ENCODE peak calls at places on chromosomes 7 and 10, in seven cellular contexts. V, J, S, B, N, K and A are unnamed samples.

GRCh38 chr7:5217396-5217795 is 27.4 kb downstream of the WIPI2 start:
- DNase-seq in K (no peak), J (peak), S (peak), V (no peak), N (no peak), B (no peak), A (peak)

GRCh38 chr10:99694171-99694570 is 34.9 kb downstream of the ENTPD7 start:
- DNase-seq in V (no peak), J (no peak), N (no peak), S (no peak), K (peak), B (no peak), A (no peak)

GRCh38 chr7:135994466-135995205 is 17.5 kb upstream of the MTPN start:
- DNase-seq in N (no peak), S (no peak), J (no peak), B (no peak), V (no peak), K (peak), A (no peak)

GRCh38 chr7:158374586-158374985 is 213.0 kb downstream of the PTPRN2 start:
- DNase-seq in V (no peak), S (no peak), J (no peak), B (no peak), N (no peak), K (peak), A (no peak)

GRCh38 chr7:133315332-133316040 is 62.6 kb downstream of the EXOC4 start:
- DNase-seq in K (no peak), J (no peak), V (no peak), N (no peak), B (no peak), S (no peak), A (no peak)

GRCh38 chr7:117435475-117436043 is 8.3 kb upstream of the ASZ1 start:
- DNase-seq in K (no peak), J (no peak), N (no peak), B (no peak), V (no peak), S (no peak), A (no peak)

GRCh38 chr7:128737867-128738390 is 1.2 kb upstream of the CALU start:
- DNase-seq in B (no peak), V (no peak), N (no peak), K (peak), J (no peak), S (no peak), A (no peak)

GRCh38 chr10:34506773-34507172 is 308.3 kb downstream of the PARD3 start:
- DNase-seq in S (no peak), V (no peak), J (no peak), K (no peak), N (no peak), B (no peak), A (no peak)

GRCh38 chr10:124097883-124098282 is 4.5 kb upstream of the CHST15 start:
- DNase-seq in V (no peak), N (no peak), B (no peak), J (no peak), S (no peak), K (no peak), A (no peak)

GRCh38 chr7:17952387-17952786 is 12.1 kb upstream of the SNX13 start:
- DNase-seq in B (peak), J (no peak), N (no peak), K (no peak), S (no peak), V (no peak), A (no peak)

GRCh38 chr7:131327626-131328386 is at the start of gene MKLN1:
- DNase-seq in J (peak), V (peak), K (peak), N (peak), B (peak), S (peak), A (peak)

GRCh38 chr10:117699436-117700075 is 157.0 kb downstream of the EMX2 start:
- DNase-seq in S (no peak), V (no peak), B (no peak), K (no peak), J (no peak), N (no peak), A (no peak)

GRCh38 chr7:51316262-51316665 is 345 bp downstream of the COBL start:
- DNase-seq in V (peak), J (peak), S (no peak), K (no peak), B (no peak), N (peak), A (no peak)

GRCh38 chr7:64314493-64315020 is 796 bp downstream of the ZNF736 start:
- DNase-seq in S (no peak), B (peak), J (no peak), V (no peak), K (no peak), N (no peak), A (peak)

GRCh38 chr7:70183278-70183677 is 585.0 kb downstream of the AUTS2 start:
- DNase-seq in N (no peak), S (no peak), B (no peak), V (no peak), J (no peak), K (no peak), A (no peak)

GRCh38 chr7:70177166-70177565 is 578.9 kb downstream of the AUTS2 start:
- DNase-seq in S (no peak), V (no peak), J (no peak), K (peak), N (no peak), B (no peak), A (no peak)

GRCh38 chr7:70182516-70182915 is 584.2 kb downstream of the AUTS2 start:
- DNase-seq in B (no peak), K (no peak), S (no peak), V (no peak), J (no peak), N (no peak), A (no peak)

GRCh38 chr7:70178206-70178605 is 579.9 kb downstream of the AUTS2 start:
- DNase-seq in N (no peak), J (no peak), K (no peak), B (no peak), V (no peak), S (no peak), A (no peak)

DNA sequence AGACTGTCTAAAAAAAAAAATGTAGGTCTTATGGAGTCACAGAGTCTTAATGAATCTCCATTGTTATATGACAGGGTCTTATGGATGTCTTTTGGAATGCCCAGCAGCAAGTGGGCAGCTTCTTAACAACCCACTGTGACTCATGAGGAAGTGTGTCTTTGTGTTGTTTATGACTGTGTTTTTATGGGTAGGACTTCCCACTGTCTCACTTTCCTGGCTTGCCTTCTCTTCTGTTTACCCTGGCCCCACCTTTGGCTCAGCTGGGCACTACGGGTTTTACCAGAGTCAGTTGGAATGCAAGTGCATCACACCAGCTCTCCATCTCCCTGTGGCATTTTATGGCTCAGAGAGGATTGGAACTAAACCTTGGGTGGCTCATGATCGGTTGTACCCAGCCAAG is 580.5 kb downstream of the AUTS2 start:
- DNase-seq in N (no peak), J (no peak), K (no peak), S (no peak), V (no peak), B (no peak), A (no peak)
- H3K27ac ChIP-seq in N (no peak), J (no peak), K (no peak), S (no peak), V (no peak), B (no peak), A (no peak)

DNA sequence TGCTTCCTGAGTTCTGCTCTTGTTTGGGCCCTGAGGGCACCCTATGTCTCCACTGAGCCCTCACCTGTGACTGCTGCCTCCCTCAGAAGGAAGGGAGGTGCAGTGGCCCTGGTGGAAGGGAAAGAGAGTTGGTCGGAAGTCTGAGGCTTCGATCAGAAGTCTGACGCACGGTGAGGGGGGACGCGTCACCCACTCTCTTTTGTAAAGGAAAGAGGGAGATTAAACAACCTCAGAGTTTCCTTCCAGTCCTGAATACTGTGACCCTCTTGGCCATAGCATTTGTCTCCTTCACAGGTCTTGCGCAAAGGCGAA is 31.4 kb upstream of the TRIM8 start:
- DNase-seq in J (peak), S (no peak), N (no peak), B (no peak), V (no peak), K (no peak), A (peak)
- H3K27ac ChIP-seq in J (peak), S (peak), N (peak), B (no peak), V (peak), K (no peak), A (peak)

GRCh38 chr7:78296036-78296435 is 497.5 kb downstream of the PHTF2 start:
- DNase-seq in V (no peak), S (no peak), N (no peak), J (no peak), B (no peak), K (no peak), A (no peak)

GRCh38 chr7:78296689-78297371 is 498.3 kb downstream of the PHTF2 start:
- DNase-seq in N (no peak), V (no peak), J (no peak), K (no peak), B (peak), S (no peak), A (no peak)

GRCh38 chr7:78306631-78307030 is 508.1 kb downstream of the PHTF2 start:
- DNase-seq in N (no peak), S (no peak), K (no peak), V (no peak), J (no peak), B (no peak), A (no peak)

GRCh38 chr7:78299088-78299487 is 500.5 kb downstream of the PHTF2 start:
- DNase-seq in V (no peak), K (no peak), J (no peak), S (no peak), N (no peak), B (no peak), A (no peak)

GRCh38 chr7:78301361-78301760 is 502.8 kb downstream of the PHTF2 start:
- DNase-seq in K (peak), S (no peak), J (no peak), V (no peak), B (no peak), N (no peak), A (no peak)
- H3K27ac ChIP-seq in K (no peak), S (no peak), J (no peak), V (no peak), B (no peak), N (no peak), A (no peak)

GRCh38 chr7:220151-220841 is 27.9 kb downstream of the FAM20C start:
- DNase-seq in J (no peak), S (no peak), K (no peak), V (no peak), B (no peak), N (no peak), A (no peak)
- H3K27ac ChIP-seq in J (no peak), S (no peak), K (no peak), V (no peak), B (no peak), N (no peak), A (no peak)

GRCh38 chr7:35849954-35850353 is 49.1 kb downstream of the SEPTIN7 start:
- DNase-seq in V (no peak), S (no peak), J (no peak), N (no peak), B (no peak), K (no peak), A (no peak)

GRCh38 chr7:35846816-35847412 is 46.1 kb downstream of the SEPTIN7 start:
- DNase-seq in K (no peak), B (no peak), N (no peak), S (no peak), J (no peak), V (no peak), A (no peak)

GRCh38 chr7:35854311-35854710 is 53.5 kb downstream of the SEPTIN7 start:
- DNase-seq in J (no peak), N (no peak), B (no peak), K (no peak), V (no peak), S (no peak), A (no peak)

GRCh38 chr7:35849158-35849831 is 48.4 kb downstream of the SEPTIN7 start:
- DNase-seq in N (no peak), K (peak), S (no peak), J (no peak), B (no peak), V (no peak), A (no peak)

DNA sequence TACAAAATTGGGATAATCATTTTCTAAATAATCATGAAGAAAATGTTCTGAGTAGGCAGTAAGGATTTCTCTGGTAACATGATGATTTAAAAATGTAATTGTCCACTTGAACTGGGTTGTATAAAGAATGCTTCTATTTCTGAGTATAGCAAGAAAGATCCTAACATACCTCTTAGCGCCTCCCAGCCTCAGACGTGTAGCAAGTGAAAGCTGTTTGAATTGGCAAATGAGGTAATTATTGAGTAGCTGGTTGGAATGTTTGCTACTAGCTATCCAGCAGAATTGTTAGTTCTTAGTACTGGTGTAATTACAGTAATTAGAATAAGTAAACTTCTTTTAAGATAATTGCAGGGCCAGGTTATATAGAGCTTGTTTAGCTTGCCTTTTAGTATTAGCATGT is 47.9 kb downstream of the SEPTIN7 start:
- DNase-seq in K (no peak), N (no peak), J (no peak), V (no peak), S (no peak), B (no peak), A (no peak)
- H3K27ac ChIP-seq in K (no peak), N (no peak), J (no peak), V (no peak), S (no peak), B (no peak), A (no peak)

DNA sequence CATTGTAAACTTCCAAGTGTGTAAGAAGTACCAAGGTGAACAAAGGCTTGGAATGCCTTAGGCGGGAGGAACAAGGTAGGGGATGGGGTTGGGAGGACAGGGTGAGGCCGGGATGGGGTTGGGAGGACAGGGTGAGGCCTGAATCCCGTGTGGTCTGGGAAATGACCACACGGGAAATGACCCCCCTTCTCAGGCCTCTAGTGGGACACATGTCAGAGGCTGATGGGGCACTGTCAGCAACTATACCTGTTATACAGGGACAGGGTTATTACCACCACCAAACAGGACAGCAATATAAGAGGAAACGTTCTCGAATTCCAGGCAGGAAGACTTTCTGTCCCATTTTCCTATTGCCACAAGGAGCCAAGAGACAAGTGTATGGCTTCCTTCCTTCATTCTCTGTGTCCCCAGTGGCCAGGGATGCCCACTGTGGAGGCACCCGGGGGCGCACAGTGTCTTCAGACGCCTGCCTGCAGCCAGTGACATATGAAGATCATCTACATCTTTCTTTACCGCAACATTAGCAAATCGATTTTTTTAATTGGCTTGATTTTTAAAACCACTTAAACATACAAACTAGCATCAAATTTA is 1.3 kb downstream of the MKI67 start:
- DNase-seq in K (no peak), B (peak), S (no peak), V (no peak), J (no peak), N (no peak), A (no peak)
- H3K27ac ChIP-seq in K (no peak), B (peak), S (no peak), V (no peak), J (no peak), N (no peak), A (no peak)

GRCh38 chr7:94590526-94591162 is 65.3 kb downstream of the SGCE start:
- DNase-seq in S (no peak), K (no peak), N (no peak), B (no peak), V (no peak), J (no peak), A (no peak)
- H3K27ac ChIP-seq in S (no peak), K (no peak), N (no peak), B (no peak), V (no peak), J (no peak), A (no peak)

GRCh38 chr7:112876877-112877276 is 86.7 kb upstream of the TMEM168 start:
- DNase-seq in K (no peak), V (no peak), S (no peak), N (no peak), B (no peak), J (no peak), A (no peak)
- H3K27ac ChIP-seq in K (peak), V (no peak), S (no peak), N (no peak), B (no peak), J (no peak), A (no peak)

GRCh38 chr7:134432296-134433152 is 26.4 kb downstream of the AKR1B1 start:
- DNase-seq in K (peak), B (peak), N (peak), J (peak), V (peak), S (peak), A (peak)
- H3K27ac ChIP-seq in K (peak), B (no peak), N (peak), J (peak), V (peak), S (peak), A (peak)